ENCODE peak calls at places on chromosome 16, in four cellular contexts. R is GM19239; U is mucosa of descending colon; E is stimulated activated CD4-positive, alpha-beta T cell treated with anti-CD3 and anti-CD28 coated beads, Interleukin-15, amount 100 ng/mL, for 1 hour. Q is an unnamed sample.

GRCh38 chr16:55367796-55368195 is 43.8 kb downstream of the IRX6 start:
- DNase-seq in E (no peak), R (no peak), U (no peak), Q (no peak)

GRCh38 chr16:89925596-89926079 is 2.5 kb downstream of the TUBB3 start:
- DNase-seq in R (no peak), U (no peak), E (no peak), Q (no peak)

GRCh38 chr16:85916141-85916890 is 17.4 kb downstream of the IRF8 start:
- DNase-seq in R (no peak), E (no peak), U (peak; percentile 94), Q (no peak)

GRCh38 chr16:2710021-2710710 is 9.9 kb downstream of the PRSS27 start:
- DNase-seq in E (no peak), R (no peak), U (no peak), Q (no peak)

GRCh38 chr16:82852388-82852998 is 225.7 kb downstream of the CDH13 start:
- DNase-seq in E (no peak), U (no peak), R (no peak), Q (no peak)

GRCh38 chr16:86370036-86370435 is 140.3 kb upstream of the FOXF1 start:
- DNase-seq in E (no peak), U (no peak), R (no peak), Q (no peak)

GRCh38 chr16:83792391-83792790 is 15.4 kb upstream of the HSBP1 start:
- DNase-seq in E (no peak), U (no peak), R (no peak), Q (no peak)

GRCh38 chr16:783404-784161 is 4.6 kb downstream of the RPUSD1 start:
- DNase-seq in E (no peak), R (no peak), U (no peak), Q (no peak)

GRCh38 chr16:57923841-57924240 is 47.1 kb downstream of the CNGB1 start:
- DNase-seq in E (no peak), R (no peak), U (no peak), Q (no peak)

GRCh38 chr16:68972008-68972407 is 128.7 kb downstream of the TANGO6 start:
- DNase-seq in E (no peak), U (no peak), R (no peak), Q (no peak)

GRCh38 chr16:30985401-30986128 is 558 bp downstream of the HSD3B7 start:
- DNase-seq in E (no peak), U (peak; percentile 78), R (no peak), Q (no peak)

GRCh38 chr16:49282690-49283375 is 1.2 kb upstream of the CBLN1 start:
- DNase-seq in R (no peak), E (no peak), U (peak; percentile 42), Q (no peak)

GRCh38 chr16:8915722-8916321 is 33.7 kb downstream of the LITAFD start:
- DNase-seq in U (no peak), R (no peak), E (no peak), Q (no peak)

GRCh38 chr16:11205754-11206459 is 50.1 kb downstream of the SOCS1 start:
- DNase-seq in R (no peak), U (peak; percentile 55), E (no peak), Q (no peak)

GRCh38 chr16:67260426-67261063 is 11.8 kb downstream of the SLC9A5 start:
- DNase-seq in E (no peak), R (no peak), U (peak; percentile 54), Q (no peak)

GRCh38 chr16:67885545-67885944 is 860 bp downstream of the NRN1L start:
- DNase-seq in E (no peak), R (no peak), U (no peak), Q (no peak)

GRCh38 chr16:11794991-11795886 is 1.8 kb downstream of the ZC3H7A start:
- DNase-seq in U (no peak), R (no peak), E (no peak), Q (no peak)

GRCh38 chr16:27235055-27235937 is 32.0 kb downstream of the KDM8 start:
- DNase-seq in E (peak; percentile 84), R (no peak), U (peak; percentile 95), Q (peak; percentile 44)

GRCh38 chr16:11667824-11668589 is at the start of gene SNN:
- DNase-seq in U (peak; percentile 86), R (peak; percentile 98), E (peak; percentile 73), Q (peak; percentile 80)

GRCh38 chr16:6827272-6827671 is 505.4 kb upstream of the RBFOX1 start:
- DNase-seq in E (no peak), U (peak; percentile 3), R (no peak), Q (no peak)

GRCh38 chr16:77213542-77214108 is 14.4 kb downstream of the SYCE1L start:
- DNase-seq in U (no peak), R (no peak), E (no peak), Q (peak; percentile 15)

GRCh38 chr16:86444274-86445060 is 65.9 kb upstream of the FOXF1 start:
- DNase-seq in U (no peak), R (no peak), E (no peak), Q (no peak)

GRCh38 chr16:77059441-77059840 is 131.5 kb upstream of the MON1B start:
- DNase-seq in E (no peak), U (no peak), R (no peak), Q (no peak)

GRCh38 chr16:9703731-9704130 is 478.5 kb downstream of the GRIN2A start:
- DNase-seq in E (no peak), R (no peak), U (no peak), Q (no peak)

GRCh38 chr16:50610331-50611262 is 62.4 kb downstream of the NKD1 start:
- DNase-seq in E (no peak), U (peak; percentile 9), R (no peak), Q (no peak)

GRCh38 chr16:53629607-53630312 is 73.9 kb downstream of the RPGRIP1L start:
- DNase-seq in R (no peak), U (peak; percentile 21), E (no peak), Q (no peak)

GRCh38 chr16:22352726-22353125 is 21.7 kb downstream of the CDR2 start:
- DNase-seq in R (no peak), U (no peak), E (no peak), Q (no peak)

GRCh38 chr16:89476379-89476778 is 14.0 kb downstream of the ANKRD11 start:
- DNase-seq in E (no peak), U (no peak), R (no peak), Q (no peak)

GRCh38 chr16:68740628-68741346 is 3.7 kb downstream of the CDH1 start:
- DNase-seq in E (no peak), R (no peak), U (no peak), Q (no peak)

GRCh38 chr16:75244844-75245758 is 6.3 kb downstream of the BCAR1 start:
- DNase-seq in R (no peak), E (no peak), U (peak; percentile 55), Q (peak; percentile 92)

GRCh38 chr16:20743591-20743990 is 2.0 kb upstream of the THUMPD1 start:
- DNase-seq in R (no peak), E (no peak), U (no peak), Q (no peak)